ENCODE peak calls at places on chromosomes 13 and 19, in eight cellular contexts. One of them, this sample, is unnamed.

GRCh38 chr13:112835796-112836195 is 133.2 kb upstream of the MCF2L start:
- DNase-seq in OCI-LY7: no peak
- DNase-seq in WTC11: no peak
- DNase-seq in cardiac fibroblast: no peak
- DNase-seq in ovary: no peak
- DNase-seq in GM12864: no peak
- DNase-seq in GM13976: no peak
- DNase-seq in BE2C: no peak
- DNase-seq in this sample: no peak

GRCh38 chr13:52980695-52981094 is 47.9 kb upstream of the OLFM4 start:
- DNase-seq in OCI-LY7: no peak
- DNase-seq in WTC11: no peak
- DNase-seq in cardiac fibroblast: no peak
- DNase-seq in ovary: no peak
- DNase-seq in GM12864: no peak
- DNase-seq in GM13976: no peak
- DNase-seq in BE2C: no peak
- DNase-seq in this sample: no peak

GRCh38 chr19:33510728-33511255 is 10.8 kb downstream of the PEPD start:
- DNase-seq in OCI-LY7: no peak
- DNase-seq in WTC11: no peak
- DNase-seq in cardiac fibroblast: no peak
- DNase-seq in ovary: no peak
- DNase-seq in GM12864: no peak
- DNase-seq in GM13976: no peak
- DNase-seq in BE2C: no peak
- DNase-seq in this sample: no peak

GRCh38 chr13:37995052-37995451 is 125.5 kb upstream of the TRPC4 start:
- DNase-seq in OCI-LY7: no peak
- DNase-seq in WTC11: no peak
- DNase-seq in cardiac fibroblast: peak; percentile 36
- DNase-seq in ovary: no peak
- DNase-seq in GM12864: no peak
- DNase-seq in GM13976: no peak
- DNase-seq in BE2C: no peak
- DNase-seq in this sample: no peak

GRCh38 chr19:30480097-30480496 is 107.9 kb downstream of the ZNF536 start:
- DNase-seq in OCI-LY7: no peak
- DNase-seq in WTC11: no peak
- DNase-seq in cardiac fibroblast: no peak
- DNase-seq in ovary: no peak
- DNase-seq in GM12864: no peak
- DNase-seq in GM13976: no peak
- DNase-seq in BE2C: no peak
- DNase-seq in this sample: no peak

GRCh38 chr13:72726721-72727416 is 560 bp downstream of the MZT1 start:
- DNase-seq in OCI-LY7: peak; percentile 70
- DNase-seq in WTC11: peak; percentile 60
- DNase-seq in cardiac fibroblast: peak; percentile 12
- DNase-seq in ovary: no peak
- DNase-seq in GM12864: no peak
- DNase-seq in GM13976: peak; percentile 41
- DNase-seq in BE2C: peak; percentile 69
- DNase-seq in this sample: no peak

GRCh38 chr13:75294110-75294509 is 187.9 kb downstream of the TBC1D4 start:
- DNase-seq in OCI-LY7: no peak
- DNase-seq in WTC11: no peak
- DNase-seq in cardiac fibroblast: no peak
- DNase-seq in ovary: no peak
- DNase-seq in GM12864: no peak
- DNase-seq in GM13976: no peak
- DNase-seq in BE2C: no peak
- DNase-seq in this sample: no peak

GRCh38 chr13:92187378-92187989 is 789.1 kb downstream of the GPC5 start:
- DNase-seq in OCI-LY7: peak; percentile 84
- DNase-seq in WTC11: peak; percentile 12
- DNase-seq in cardiac fibroblast: peak; percentile 63
- DNase-seq in ovary: no peak
- DNase-seq in GM12864: no peak
- DNase-seq in GM13976: peak; percentile 46
- DNase-seq in BE2C: peak; percentile 25
- DNase-seq in this sample: no peak

GRCh38 chr13:114007566-114007965 is 33.7 kb upstream of the C13orf46 start:
- DNase-seq in OCI-LY7: no peak
- DNase-seq in WTC11: peak; percentile 3
- DNase-seq in cardiac fibroblast: no peak
- DNase-seq in ovary: no peak
- DNase-seq in GM12864: no peak
- DNase-seq in GM13976: no peak
- DNase-seq in BE2C: no peak
- DNase-seq in this sample: no peak

GRCh38 chr19:18649371-18650047 is 12.7 kb downstream of the KLHL26 start:
- DNase-seq in OCI-LY7: no peak
- DNase-seq in WTC11: no peak
- DNase-seq in cardiac fibroblast: peak; percentile 59
- DNase-seq in ovary: peak; percentile 72
- DNase-seq in GM12864: no peak
- DNase-seq in GM13976: no peak
- DNase-seq in BE2C: peak; percentile 51
- DNase-seq in this sample: no peak

GRCh38 chr19:13437919-13438618 is 68.2 kb downstream of the CACNA1A start:
- DNase-seq in OCI-LY7: no peak
- DNase-seq in WTC11: no peak
- DNase-seq in cardiac fibroblast: no peak
- DNase-seq in ovary: no peak
- DNase-seq in GM12864: no peak
- DNase-seq in GM13976: no peak
- DNase-seq in BE2C: no peak
- DNase-seq in this sample: no peak

GRCh38 chr19:2615782-2616181 is 86.7 kb downstream of the GNG7 start:
- DNase-seq in OCI-LY7: no peak
- DNase-seq in WTC11: no peak
- DNase-seq in cardiac fibroblast: no peak
- DNase-seq in ovary: no peak
- DNase-seq in GM12864: no peak
- DNase-seq in GM13976: no peak
- DNase-seq in BE2C: no peak
- DNase-seq in this sample: no peak

GRCh38 chr19:35474104-35474503 is 16.2 kb downstream of the KRTDAP start:
- DNase-seq in OCI-LY7: no peak
- DNase-seq in WTC11: no peak
- DNase-seq in cardiac fibroblast: no peak
- DNase-seq in ovary: no peak
- DNase-seq in GM12864: no peak
- DNase-seq in GM13976: no peak
- DNase-seq in BE2C: no peak
- DNase-seq in this sample: no peak

GRCh38 chr19:35478794-35479193 is 11.5 kb downstream of the KRTDAP start:
- DNase-seq in OCI-LY7: no peak
- DNase-seq in WTC11: no peak
- DNase-seq in cardiac fibroblast: no peak
- DNase-seq in ovary: no peak
- DNase-seq in GM12864: no peak
- DNase-seq in GM13976: no peak
- DNase-seq in BE2C: peak; percentile 37
- DNase-seq in this sample: no peak

GRCh38 chr19:35479278-35479677 is 11.0 kb downstream of the KRTDAP start:
- DNase-seq in OCI-LY7: no peak
- DNase-seq in WTC11: no peak
- DNase-seq in cardiac fibroblast: no peak
- DNase-seq in ovary: no peak
- DNase-seq in GM12864: no peak
- DNase-seq in GM13976: no peak
- DNase-seq in BE2C: peak; percentile 59
- DNase-seq in this sample: no peak

GRCh38 chr19:35471946-35472345 is 18.3 kb downstream of the KRTDAP start:
- DNase-seq in OCI-LY7: no peak
- DNase-seq in WTC11: no peak
- DNase-seq in cardiac fibroblast: no peak
- DNase-seq in ovary: no peak
- DNase-seq in GM12864: no peak
- DNase-seq in GM13976: no peak
- DNase-seq in BE2C: no peak
- DNase-seq in this sample: no peak

DNA sequence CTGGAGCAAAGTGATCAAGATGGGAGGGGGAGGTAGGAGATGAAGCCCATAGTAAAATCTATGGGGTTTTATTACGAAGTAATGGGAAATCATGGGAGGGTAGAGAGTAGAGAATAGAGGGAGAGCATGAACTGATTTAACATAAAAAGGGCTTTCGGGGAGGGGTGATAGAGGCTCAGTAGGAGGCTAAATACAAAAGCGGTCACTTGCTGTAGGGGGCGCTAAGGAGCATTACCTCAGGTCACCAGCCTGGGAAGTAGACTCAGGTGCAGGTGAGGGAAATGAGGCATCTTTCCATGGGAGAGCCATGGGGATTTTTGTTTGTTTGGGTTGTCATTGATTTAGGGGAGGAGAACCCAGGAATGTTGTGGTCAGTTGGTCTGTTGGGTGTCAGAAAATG is 14.1 kb downstream of the KRTDAP start:
- DNase-seq in OCI-LY7: peak; percentile 30
- DNase-seq in WTC11: peak; percentile 77
- DNase-seq in cardiac fibroblast: no peak
- DNase-seq in ovary: no peak
- DNase-seq in GM12864: no peak
- DNase-seq in GM13976: no peak
- DNase-seq in BE2C: no peak
- DNase-seq in this sample: no peak
- TF ChIP-seq CTCF in OCI-LY7: peak; percentile 72
- TF ChIP-seq CTCF in WTC11: peak; percentile 47
- TF ChIP-seq CTCF in cardiac fibroblast: peak; percentile 14
- TF ChIP-seq CTCF in ovary: no peak
- TF ChIP-seq CTCF in GM12864: peak; percentile 50
- TF ChIP-seq CTCF in GM13976: no peak
- TF ChIP-seq CTCF in BE2C: peak; percentile 36
- TF ChIP-seq CTCF in this sample: no peak

DNA sequence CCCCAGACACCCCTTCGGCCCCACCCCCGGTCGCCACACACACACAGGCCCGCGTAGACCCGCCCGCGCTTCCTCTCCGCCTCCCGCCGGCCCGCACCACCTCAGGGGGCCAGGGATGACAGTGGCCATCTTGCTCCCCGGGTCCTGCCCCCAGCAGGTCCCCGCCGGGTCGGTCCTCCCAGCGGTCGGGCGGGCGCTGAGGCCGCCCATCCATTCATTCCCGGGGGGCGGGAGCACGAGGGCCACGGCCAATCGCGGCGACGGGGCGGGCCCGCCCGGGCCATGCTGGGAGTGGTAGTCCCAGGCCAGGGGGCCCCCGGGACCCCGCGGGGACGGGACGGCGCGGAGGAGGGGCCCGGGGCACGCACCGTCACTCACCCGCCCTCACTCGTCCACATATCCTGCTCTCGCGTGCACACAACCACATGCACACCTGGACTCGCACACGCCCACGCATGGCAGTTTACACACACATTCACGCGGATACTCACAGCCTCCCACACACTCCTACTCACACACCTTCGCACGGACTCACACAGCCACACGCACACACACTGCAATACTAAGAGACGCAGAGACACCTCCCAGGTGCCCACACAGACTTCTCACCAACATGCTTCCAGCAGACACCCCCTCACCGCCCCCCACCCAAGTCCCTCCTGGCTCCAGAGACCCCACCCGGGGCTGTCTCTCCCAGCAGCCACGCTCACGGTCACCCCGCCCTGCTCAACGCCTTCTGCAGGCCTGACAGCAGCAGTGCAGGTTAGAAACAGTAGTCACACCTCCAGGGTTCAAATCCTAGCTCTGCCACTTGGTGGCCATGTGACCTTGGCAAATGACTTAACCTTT is at the start of gene DPF1:
- DNase-seq in OCI-LY7: peak; percentile 88
- DNase-seq in WTC11: peak; percentile 92
- DNase-seq in cardiac fibroblast: peak; percentile 68
- DNase-seq in ovary: no peak
- DNase-seq in GM12864: peak; percentile 53
- DNase-seq in GM13976: peak; percentile 97
- DNase-seq in BE2C: peak; percentile 95
- DNase-seq in this sample: peak; percentile 95
- TF ChIP-seq CTCF in OCI-LY7: peak; percentile 76
- TF ChIP-seq CTCF in WTC11: no peak
- TF ChIP-seq CTCF in cardiac fibroblast: peak; percentile 10
- TF ChIP-seq CTCF in ovary: no peak
- TF ChIP-seq CTCF in GM12864: peak; percentile 46
- TF ChIP-seq CTCF in GM13976: peak; percentile 15
- TF ChIP-seq CTCF in BE2C: peak; percentile 17
- TF ChIP-seq CTCF in this sample: peak; percentile 6

DNA sequence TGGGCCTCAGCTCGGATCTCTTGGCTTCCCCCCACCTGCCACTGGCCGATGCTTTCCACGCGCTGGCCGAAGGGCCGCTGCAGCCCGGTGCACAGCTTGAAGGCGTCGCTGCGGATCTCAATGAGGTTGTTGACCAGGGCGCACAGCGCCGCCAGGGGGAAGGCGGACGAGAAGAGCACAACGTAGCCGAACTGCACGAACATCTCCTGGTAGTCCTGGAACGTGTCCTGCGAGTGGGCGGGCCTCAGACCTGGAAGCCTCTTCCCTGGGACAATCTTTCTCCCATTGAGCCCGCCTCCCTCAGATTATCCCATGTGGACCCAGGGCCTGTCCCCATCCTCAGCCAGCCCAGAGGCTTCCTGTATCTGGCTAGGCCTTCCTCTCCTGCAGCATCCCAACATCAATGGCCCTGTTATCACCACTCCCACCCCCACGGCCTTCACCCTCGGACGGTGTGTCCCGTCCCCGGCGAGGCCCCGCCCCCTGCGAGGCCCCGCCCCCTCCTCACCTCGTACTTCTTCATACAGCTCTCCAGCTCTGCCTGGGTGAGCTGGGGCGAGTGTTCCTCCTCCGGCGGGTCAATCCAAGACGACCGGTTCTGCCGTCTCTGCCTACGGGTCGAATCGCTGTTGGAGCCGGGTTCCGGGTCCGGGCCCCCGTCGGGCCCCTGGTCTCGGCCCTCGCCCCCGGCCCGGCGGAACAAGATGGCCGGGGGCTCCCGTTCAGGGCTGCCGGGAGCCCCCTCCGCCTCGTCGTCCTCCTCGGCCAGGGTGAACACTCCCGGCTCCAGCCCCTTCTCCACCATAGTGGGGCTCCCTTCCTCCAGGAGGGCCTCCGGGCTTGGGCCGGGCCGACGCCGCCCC is 6.8 kb downstream of the ANO8 start:
- DNase-seq in OCI-LY7: no peak
- DNase-seq in WTC11: peak; percentile 93
- DNase-seq in cardiac fibroblast: peak; percentile 68
- DNase-seq in ovary: peak; percentile 85
- DNase-seq in GM12864: no peak
- DNase-seq in GM13976: peak; percentile 87
- DNase-seq in BE2C: no peak
- DNase-seq in this sample: no peak
- TF ChIP-seq CTCF in OCI-LY7: no peak
- TF ChIP-seq CTCF in WTC11: peak; percentile 17
- TF ChIP-seq CTCF in cardiac fibroblast: no peak
- TF ChIP-seq CTCF in ovary: peak; percentile 59
- TF ChIP-seq CTCF in GM12864: no peak
- TF ChIP-seq CTCF in GM13976: no peak
- TF ChIP-seq CTCF in BE2C: no peak
- TF ChIP-seq CTCF in this sample: no peak

DNA sequence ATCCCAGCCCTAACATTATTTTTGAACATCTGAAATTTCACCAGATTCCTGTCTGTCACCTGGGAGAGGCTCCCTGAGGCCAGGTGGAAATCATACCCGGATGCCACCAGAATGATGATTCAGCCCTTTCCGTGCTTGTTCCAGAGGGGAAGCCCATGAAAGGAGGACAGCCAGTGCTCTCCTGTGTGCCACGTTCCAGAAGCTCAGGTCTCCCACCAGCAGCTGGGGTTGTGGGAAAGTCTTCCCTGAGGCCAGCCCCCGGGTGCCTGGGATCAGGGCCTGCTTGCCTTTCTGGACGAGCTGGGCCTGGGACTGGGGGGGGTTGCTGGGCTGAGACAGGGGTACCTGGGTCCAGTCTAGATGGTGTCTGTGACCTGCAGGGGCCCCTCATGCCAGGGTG is 25.5 kb upstream of the IGFL1 start:
- DNase-seq in OCI-LY7: no peak
- DNase-seq in WTC11: no peak
- DNase-seq in cardiac fibroblast: no peak
- DNase-seq in ovary: no peak
- DNase-seq in GM12864: no peak
- DNase-seq in GM13976: no peak
- DNase-seq in BE2C: no peak
- DNase-seq in this sample: no peak
- TF ChIP-seq CTCF in OCI-LY7: no peak
- TF ChIP-seq CTCF in WTC11: no peak
- TF ChIP-seq CTCF in cardiac fibroblast: no peak
- TF ChIP-seq CTCF in ovary: no peak
- TF ChIP-seq CTCF in GM12864: no peak
- TF ChIP-seq CTCF in GM13976: no peak
- TF ChIP-seq CTCF in BE2C: no peak
- TF ChIP-seq CTCF in this sample: no peak